ENCODE peak calls at places on chromosomes 1 and 21, in six cellular contexts. One of them, this sample, is unnamed.

GRCh38 chr1:33641099-33641830 is 168.8 kb downstream of the ZSCAN20 start:
- DNase-seq in GM12878: no peak
- DNase-seq in K562: peak; percentile 28
- DNase-seq in HCT116: peak; percentile 32
- DNase-seq in H1: peak; percentile 52
- DNase-seq in HepG2: peak; percentile 13
- DNase-seq in this sample: no peak

GRCh38 chr1:22969224-22969829 is 3.3 kb downstream of the LACTBL1 start:
- DNase-seq in GM12878: no peak
- DNase-seq in K562: no peak
- DNase-seq in HCT116: no peak
- DNase-seq in H1: no peak
- DNase-seq in HepG2: no peak
- DNase-seq in this sample: peak; percentile 89

GRCh38 chr1:61280457-61280856 is 198.1 kb downstream of the NFIA start:
- DNase-seq in GM12878: no peak
- DNase-seq in K562: no peak
- DNase-seq in HCT116: no peak
- DNase-seq in H1: no peak
- DNase-seq in HepG2: no peak
- DNase-seq in this sample: no peak

GRCh38 chr1:184635347-184636155 is 119.1 kb downstream of the EDEM3 start:
- DNase-seq in GM12878: no peak
- DNase-seq in K562: no peak
- DNase-seq in HCT116: no peak
- DNase-seq in H1: no peak
- DNase-seq in HepG2: no peak
- DNase-seq in this sample: no peak

GRCh38 chr1:240169188-240169587 is 77.5 kb downstream of the FMN2 start:
- DNase-seq in GM12878: no peak
- DNase-seq in K562: no peak
- DNase-seq in HCT116: no peak
- DNase-seq in H1: no peak
- DNase-seq in HepG2: no peak
- DNase-seq in this sample: no peak

GRCh38 chr21:26136686-26137085 is 33.9 kb downstream of the APP start:
- DNase-seq in GM12878: peak; percentile 41
- DNase-seq in K562: no peak
- DNase-seq in HCT116: no peak
- DNase-seq in H1: no peak
- DNase-seq in HepG2: no peak
- DNase-seq in this sample: no peak

GRCh38 chr1:45954401-45954847 is 151.0 kb downstream of the MAST2 start:
- DNase-seq in GM12878: no peak
- DNase-seq in K562: no peak
- DNase-seq in HCT116: peak; percentile 4
- DNase-seq in H1: no peak
- DNase-seq in HepG2: peak; percentile 29
- DNase-seq in this sample: peak; percentile 81

GRCh38 chr1:90561926-90562325 is 155.2 kb downstream of the BARHL2 start:
- DNase-seq in GM12878: no peak
- DNase-seq in K562: no peak
- DNase-seq in HCT116: no peak
- DNase-seq in H1: peak; percentile 60
- DNase-seq in HepG2: no peak
- DNase-seq in this sample: no peak

GRCh38 chr1:158329807-158330206 is 1.5 kb downstream of the CD1B start:
- DNase-seq in GM12878: no peak
- DNase-seq in K562: no peak
- DNase-seq in HCT116: no peak
- DNase-seq in H1: no peak
- DNase-seq in HepG2: no peak
- DNase-seq in this sample: no peak

GRCh38 chr1:1373493-1374067 is 1.4 kb downstream of the AURKAIP1 start:
- DNase-seq in GM12878: no peak
- DNase-seq in K562: no peak
- DNase-seq in HCT116: no peak
- DNase-seq in H1: no peak
- DNase-seq in HepG2: no peak
- DNase-seq in this sample: no peak

DNA sequence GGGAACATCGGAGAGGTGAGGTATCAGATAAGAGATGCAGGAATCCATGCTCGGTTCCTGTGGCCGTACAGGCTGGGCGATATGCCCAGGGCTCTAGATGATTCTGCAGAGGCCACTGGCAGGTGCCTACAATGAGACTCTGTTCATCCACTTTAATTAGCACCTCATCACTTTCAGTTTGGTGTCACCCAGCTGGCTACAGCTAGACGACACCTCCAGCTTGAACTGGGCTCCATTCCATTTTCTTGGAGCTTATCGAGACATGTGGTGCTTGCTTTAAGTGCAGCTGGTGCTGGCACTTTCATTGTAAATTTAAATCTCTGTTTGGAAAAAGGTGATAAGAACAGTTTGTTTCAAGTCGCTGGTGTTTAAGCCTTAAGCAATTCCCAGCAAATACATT is 322.5 kb upstream of the ADGRL2 start:
- DNase-seq in GM12878: no peak
- DNase-seq in K562: no peak
- DNase-seq in HCT116: no peak
- DNase-seq in H1: no peak
- DNase-seq in HepG2: no peak
- DNase-seq in this sample: no peak
- TF ChIP-seq MAX in GM12878: no peak
- TF ChIP-seq MAX in K562: no peak
- TF ChIP-seq MAX in HCT116: no peak
- TF ChIP-seq MAX in H1: no peak
- TF ChIP-seq MAX in HepG2: no peak
- TF ChIP-seq MAX in this sample: no peak

GRCh38 chr1:94544706-94545490 is 3.3 kb upstream of the F3 start:
- DNase-seq in GM12878: no peak
- DNase-seq in K562: no peak
- DNase-seq in HCT116: no peak
- DNase-seq in H1: no peak
- DNase-seq in HepG2: no peak
- DNase-seq in this sample: peak; percentile 64

GRCh38 chr1:94543003-94543402 is 1.4 kb upstream of the F3 start:
- DNase-seq in GM12878: no peak
- DNase-seq in K562: no peak
- DNase-seq in HCT116: no peak
- DNase-seq in H1: no peak
- DNase-seq in HepG2: no peak
- DNase-seq in this sample: peak; percentile 10

GRCh38 chr1:94541175-94542087 is at the start of gene F3:
- DNase-seq in GM12878: no peak
- DNase-seq in K562: peak; percentile 87
- DNase-seq in HCT116: peak; percentile 70
- DNase-seq in H1: peak; percentile 88
- DNase-seq in HepG2: peak; percentile 72
- DNase-seq in this sample: peak; percentile 87

GRCh38 chr1:94542088-94542671 is 621 bp upstream of the F3 start:
- DNase-seq in GM12878: no peak
- DNase-seq in K562: no peak
- DNase-seq in HCT116: no peak
- DNase-seq in H1: peak; percentile 63
- DNase-seq in HepG2: no peak
- DNase-seq in this sample: peak; percentile 8

GRCh38 chr1:94543893-94544635 is 2.5 kb upstream of the F3 start:
- DNase-seq in GM12878: no peak
- DNase-seq in K562: no peak
- DNase-seq in HCT116: no peak
- DNase-seq in H1: no peak
- DNase-seq in HepG2: no peak
- DNase-seq in this sample: no peak
- H3K9ac ChIP-seq in GM12878: no peak overlapping the region
- H3K9ac ChIP-seq in K562: no peak overlapping the region
- H3K9ac ChIP-seq in HCT116: no peak overlapping the region
- H3K9ac ChIP-seq in H1: no peak overlapping the region
- H3K9ac ChIP-seq in HepG2: no peak overlapping the region
- H3K9ac ChIP-seq in this sample: no peak overlapping the region

GRCh38 chr1:10451286-10451685 is 1.5 kb downstream of the CORT start:
- DNase-seq in GM12878: no peak
- DNase-seq in K562: no peak
- DNase-seq in HCT116: no peak
- DNase-seq in H1: no peak
- DNase-seq in HepG2: no peak
- DNase-seq in this sample: peak; percentile 42
- TF ChIP-seq MAX in GM12878: no peak
- TF ChIP-seq MAX in K562: no peak
- TF ChIP-seq MAX in HCT116: no peak
- TF ChIP-seq MAX in H1: no peak
- TF ChIP-seq MAX in HepG2: no peak
- TF ChIP-seq MAX in this sample: no peak

GRCh38 chr1:242871631-242872030 is 347.1 kb upstream of the PLD5 start:
- DNase-seq in GM12878: no peak
- DNase-seq in K562: no peak
- DNase-seq in HCT116: no peak
- DNase-seq in H1: no peak
- DNase-seq in HepG2: no peak
- DNase-seq in this sample: no peak
- H3K9ac ChIP-seq in GM12878: no peak overlapping the region
- H3K9ac ChIP-seq in K562: no peak overlapping the region
- H3K9ac ChIP-seq in HCT116: no peak overlapping the region
- H3K9ac ChIP-seq in H1: no peak overlapping the region
- H3K9ac ChIP-seq in HepG2: no peak overlapping the region
- H3K9ac ChIP-seq in this sample: no peak overlapping the region

DNA sequence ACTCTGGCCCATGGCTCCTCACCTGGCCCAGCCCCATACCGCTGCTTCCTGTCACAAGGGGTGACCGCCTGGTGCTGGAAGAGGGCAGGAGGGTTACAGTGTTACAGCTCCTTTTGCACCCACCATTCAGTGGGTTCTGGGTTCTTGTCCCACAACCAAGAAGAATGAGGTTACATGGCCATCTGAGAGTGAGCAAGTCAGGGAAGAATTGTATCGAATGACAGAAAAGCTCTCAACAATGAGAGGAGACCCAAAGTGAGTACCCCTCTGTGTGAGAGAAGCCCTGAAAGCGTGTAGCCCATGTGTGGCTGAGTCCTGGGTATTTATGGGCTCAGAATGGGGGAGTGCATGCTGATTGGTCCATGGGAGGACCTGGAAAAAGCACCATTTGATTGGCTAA is 888.5 kb downstream of the ADGRL2 start:
- DNase-seq in GM12878: no peak
- DNase-seq in K562: no peak
- DNase-seq in HCT116: no peak
- DNase-seq in H1: no peak
- DNase-seq in HepG2: no peak
- DNase-seq in this sample: no peak
- TF ChIP-seq MAX in GM12878: no peak
- TF ChIP-seq MAX in K562: no peak
- TF ChIP-seq MAX in HCT116: no peak
- TF ChIP-seq MAX in H1: no peak
- TF ChIP-seq MAX in HepG2: no peak
- TF ChIP-seq MAX in this sample: no peak

GRCh38 chr1:245560460-245560859 is 405.7 kb downstream of the KIF26B start:
- DNase-seq in GM12878: no peak
- DNase-seq in K562: no peak
- DNase-seq in HCT116: no peak
- DNase-seq in H1: no peak
- DNase-seq in HepG2: no peak
- DNase-seq in this sample: no peak

GRCh38 chr1:245566952-245567351 is 412.2 kb downstream of the KIF26B start:
- DNase-seq in GM12878: no peak
- DNase-seq in K562: no peak
- DNase-seq in HCT116: no peak
- DNase-seq in H1: no peak
- DNase-seq in HepG2: no peak
- DNase-seq in this sample: no peak

GRCh38 chr1:245558069-245558468 is 403.3 kb downstream of the KIF26B start:
- DNase-seq in GM12878: no peak
- DNase-seq in K562: no peak
- DNase-seq in HCT116: no peak
- DNase-seq in H1: no peak
- DNase-seq in HepG2: peak; percentile 43
- DNase-seq in this sample: no peak

GRCh38 chr1:245556057-245556456 is 401.3 kb downstream of the KIF26B start:
- DNase-seq in GM12878: no peak
- DNase-seq in K562: no peak
- DNase-seq in HCT116: no peak
- DNase-seq in H1: no peak
- DNase-seq in HepG2: no peak
- DNase-seq in this sample: no peak

GRCh38 chr1:245561659-245562234 is 407.0 kb downstream of the KIF26B start:
- DNase-seq in GM12878: no peak
- DNase-seq in K562: no peak
- DNase-seq in HCT116: no peak
- DNase-seq in H1: no peak
- DNase-seq in HepG2: no peak
- DNase-seq in this sample: no peak
- H3K9ac ChIP-seq in GM12878: no peak overlapping the region
- H3K9ac ChIP-seq in K562: no peak overlapping the region
- H3K9ac ChIP-seq in HCT116: no peak overlapping the region
- H3K9ac ChIP-seq in H1: no peak overlapping the region
- H3K9ac ChIP-seq in HepG2: no peak overlapping the region
- H3K9ac ChIP-seq in this sample: no peak overlapping the region